ENCODE peak calls at places on chromosome 13, in four cellular contexts. A is left ventricle myocardium inferior; P is CD8-positive, alpha-beta T cell; C is CD4-positive, alpha-beta T cell. V is an unnamed sample.

GRCh38 chr13:110458594-110459365 is 102.7 kb downstream of the RAB20 start:
- DNase-seq in P (no peak), C (no peak), A (no peak), V (no peak)

GRCh38 chr13:20418953-20419352 is 106.7 kb downstream of the CRYL1 start:
- DNase-seq in C (no peak), A (no peak), P (no peak), V (no peak)

GRCh38 chr13:32040689-32041088 is 9.1 kb downstream of the FRY start:
- DNase-seq in C (no peak), P (no peak), A (no peak), V (no peak)

GRCh38 chr13:41639237-41639904 is 182.0 kb downstream of the RGCC start:
- DNase-seq in A (no peak), P (no peak), C (no peak), V (no peak)

GRCh38 chr13:93305886-93306285 is 79.3 kb downstream of the GPC6 start:
- DNase-seq in A (no peak), P (no peak), C (no peak), V (no peak)

GRCh38 chr13:41639955-41640780 is 182.8 kb downstream of the RGCC start:
- DNase-seq in A (no peak), C (no peak), P (no peak), V (no peak)

GRCh38 chr13:95129004-95129403 is 172.2 kb downstream of the ABCC4 start:
- DNase-seq in A (no peak), P (no peak), C (no peak), V (no peak)

GRCh38 chr13:66675620-66676019 is 554.5 kb downstream of the PCDH9 start:
- DNase-seq in P (no peak), C (no peak), A (no peak), V (no peak)

GRCh38 chr13:28031220-28031903 is 42.9 kb upstream of the URAD start:
- DNase-seq in A (peak), P (no peak), C (no peak), V (no peak)

GRCh38 chr13:48161530-48162179 is 66.8 kb upstream of the MED4 start:
- DNase-seq in P (no peak), C (no peak), A (peak), V (no peak)

GRCh38 chr13:44112700-44113329 is 233.1 kb downstream of the LACC1 start:
- DNase-seq in A (no peak), P (no peak), C (no peak), V (no peak)

GRCh38 chr13:49256841-49257240 is 9.1 kb downstream of the CDADC1 start:
- DNase-seq in P (no peak), C (no peak), A (no peak), V (no peak)

GRCh38 chr13:45194081-45194939 is 6.5 kb downstream of the KCTD4 start:
- DNase-seq in P (no peak), A (peak), C (no peak), V (no peak)

GRCh38 chr13:110036060-110036459 is 249.7 kb upstream of the IRS2 start:
- DNase-seq in A (no peak), P (no peak), C (no peak), V (no peak)

GRCh38 chr13:62085832-62086231 is 670.2 kb upstream of the PCDH20 start:
- DNase-seq in A (no peak), C (no peak), P (no peak), V (no peak)

GRCh38 chr13:92196566-92197256 is 798.3 kb downstream of the GPC5 start:
- DNase-seq in C (no peak), P (no peak), A (no peak), V (no peak)

GRCh38 chr13:35716186-35716585 is 239.7 kb upstream of the MAB21L1 start:
- DNase-seq in A (no peak), P (no peak), C (no peak), V (no peak)

GRCh38 chr13:51519839-51520238 is 64.4 kb upstream of the WDFY2 start:
- DNase-seq in C (no peak), A (no peak), P (no peak), V (no peak)

GRCh38 chr13:101306773-101307172 is 109.5 kb downstream of the NALCN start:
- DNase-seq in A (no peak), P (no peak), C (no peak), V (no peak)

GRCh38 chr13:80084086-80084676 is 256.7 kb downstream of the SPRY2 start:
- DNase-seq in A (no peak), C (no peak), P (no peak), V (no peak)

GRCh38 chr13:77184455-77184854 is 142.4 kb downstream of the MYCBP2 start:
- DNase-seq in A (no peak), C (no peak), P (no peak), V (peak)

GRCh38 chr13:31786011-31786410 is 46.7 kb downstream of the RXFP2 start:
- DNase-seq in C (no peak), P (no peak), A (no peak), V (no peak)

GRCh38 chr13:93690139-93690538 is 463.5 kb downstream of the GPC6 start:
- DNase-seq in A (no peak), C (no peak), P (no peak), V (no peak)

GRCh38 chr13:67632590-67632989 is 402.5 kb upstream of the PCDH9 start:
- DNase-seq in P (no peak), A (no peak), C (no peak), V (no peak)

GRCh38 chr13:106246237-106246636 is 289.2 kb downstream of the EFNB2 start:
- DNase-seq in A (no peak), C (no peak), P (no peak), V (no peak)

GRCh38 chr13:77213644-77214043 is 113.2 kb downstream of the MYCBP2 start:
- DNase-seq in C (no peak), A (no peak), P (no peak), V (no peak)

GRCh38 chr13:113762075-113762474 is 3.0 kb downstream of the TMEM255B start:
- DNase-seq in P (no peak), A (no peak), C (no peak), V (no peak)

GRCh38 chr13:113756441-113757097 is 2.5 kb upstream of the TMEM255B start:
- DNase-seq in P (no peak), A (no peak), C (no peak), V (no peak)

GRCh38 chr13:113759525-113760137 is 605 bp downstream of the TMEM255B start:
- DNase-seq in P (no peak), A (no peak), C (no peak), V (no peak)

GRCh38 chr13:113761136-113761535 is 2.1 kb downstream of the TMEM255B start:
- DNase-seq in C (no peak), A (no peak), P (no peak), V (no peak)

GRCh38 chr13:113758651-113759524 is at the start of gene TMEM255B:
- DNase-seq in C (peak), P (peak), A (peak), V (peak)
- TF ChIP-seq CTCF in C (peak), P (peak), A (peak), V (no peak)

GRCh38 chr13:34420975-34421719 is 520.9 kb upstream of the NBEA start:
- DNase-seq in A (no peak), C (no peak), P (no peak), V (no peak)
- TF ChIP-seq CTCF in A (no peak), C (no peak), P (no peak), V (no peak)

DNA sequence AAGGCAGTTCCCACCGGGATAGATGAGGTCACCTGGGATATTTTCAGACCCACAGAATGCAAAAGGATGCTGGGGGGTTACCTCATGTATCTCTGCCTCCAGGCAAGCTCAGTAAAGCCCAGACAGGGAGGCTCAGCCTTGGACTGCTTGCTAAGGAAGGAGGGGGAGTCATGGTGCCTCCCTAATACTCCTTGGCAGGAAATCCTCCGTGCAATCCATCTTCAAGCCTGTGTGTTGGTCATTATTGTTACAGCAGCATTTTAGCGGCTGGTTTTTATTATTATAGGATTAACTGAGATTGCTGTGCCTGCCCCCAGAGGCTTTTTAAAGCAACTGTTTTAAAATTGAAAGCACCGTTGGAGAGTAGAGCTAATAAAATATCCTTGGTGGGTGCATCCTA is 188.5 kb upstream of the UBL3 start:
- DNase-seq in P (no peak), C (no peak), A (no peak), V (no peak)
- TF ChIP-seq CTCF in P (no peak), C (no peak), A (no peak), V (no peak)

GRCh38 chr13:112007191-112007590 is 59.8 kb upstream of the SOX1 start:
- DNase-seq in A (no peak), C (no peak), P (no peak), V (no peak)
- TF ChIP-seq CTCF in A (no peak), C (no peak), P (no peak), V (no peak)

DNA sequence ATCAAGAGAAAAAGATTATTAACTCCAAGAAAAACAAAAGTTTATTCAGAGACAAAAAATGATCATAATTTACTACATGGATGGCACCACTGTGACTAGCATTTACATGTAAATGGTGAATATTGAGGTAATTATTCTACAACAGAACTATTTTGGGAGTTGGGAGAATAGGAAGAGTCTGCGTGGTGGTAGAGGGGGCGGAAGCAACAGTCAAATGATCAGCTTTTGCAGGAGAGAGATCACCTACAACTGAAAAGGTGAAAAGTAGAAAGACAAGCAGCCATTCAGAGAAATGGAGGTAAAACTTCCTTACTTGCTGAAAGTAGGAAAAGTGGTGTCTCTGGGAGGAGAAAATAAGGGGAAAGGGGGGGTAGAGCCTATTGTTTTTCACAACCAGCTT is 62.8 kb upstream of the SACS start:
- DNase-seq in C (no peak), A (no peak), P (no peak), V (no peak)
- TF ChIP-seq CTCF in C (no peak), A (no peak), P (no peak), V (no peak)

V was measured in activated B cell treated with CpG ODN at 0.5 μM for 24 hours.